ENCODE peak calls at places on chromosomes 4 and X, in seven cellular contexts. Y is HCT116, T is K562, V is GM12878, L is SK-N-SH, C is H1, I is HepG2. B is an unnamed sample.

GRCh38 chr4:39715788-39716187 is 17.9 kb downstream of the UBE2K start:
- DNase-seq in V (no peak), L (no peak), T (no peak), I (no peak), C (no peak), Y (no peak), B (no peak)

GRCh38 chrX:128623361-128623760 is 571.2 kb upstream of the ACTRT1 start:
- DNase-seq in C (no peak), I (no peak), T (no peak), Y (no peak), V (no peak), L (no peak), B (no peak)

GRCh38 chr4:149145803-149146202 is 669.8 kb downstream of the IQCM start:
- DNase-seq in I (no peak), T (no peak), L (no peak), V (no peak), Y (no peak), C (no peak), B (no peak)

GRCh38 chr4:55949480-55949802 is 696 bp downstream of the CEP135 start:
- DNase-seq in T (no peak), C (no peak), Y (no peak), I (no peak), V (no peak), L (no peak), B (no peak)

GRCh38 chrX:11591712-11592351 is 73.9 kb downstream of the ARHGAP6 start:
- DNase-seq in L (no peak), Y (no peak), C (no peak), T (no peak), V (no peak), I (no peak), B (no peak)

GRCh38 chr4:107131295-107131694 is 95.2 kb upstream of the DKK2 start:
- DNase-seq in L (no peak), C (no peak), V (no peak), I (no peak), T (no peak), Y (no peak), B (no peak)

GRCh38 chr4:41797260-41797659 is 48.7 kb upstream of the PHOX2B start:
- DNase-seq in V (no peak), I (no peak), C (no peak), Y (no peak), T (no peak), L (no peak), B (no peak)

GRCh38 chrX:39171686-39172085 is 370.4 kb downstream of the MID1IP1 start:
- DNase-seq in T (no peak), Y (no peak), C (no peak), V (no peak), L (no peak), I (no peak), B (no peak)

GRCh38 chrX:84735025-84735424 is 232.8 kb upstream of the HDX start:
- DNase-seq in I (peak), Y (no peak), C (no peak), T (no peak), V (no peak), L (no peak), B (no peak)

GRCh38 chr4:136687118-136687517 is 845.2 kb downstream of the PCDH18 start:
- DNase-seq in Y (no peak), C (peak), V (no peak), T (peak), L (no peak), I (peak), B (no peak)

GRCh38 chrX:95346854-95347253 is 1337.8 kb upstream of the DIAPH2 start:
- DNase-seq in Y (no peak), L (no peak), T (no peak), I (peak), C (no peak), V (no peak), B (no peak)

GRCh38 chr4:84171871-84172270 is 327.2 kb downstream of the NKX6-1 start:
- DNase-seq in T (peak), V (no peak), I (no peak), Y (no peak), C (no peak), L (no peak), B (no peak)

GRCh38 chrX:41445171-41445570 is 2.0 kb upstream of the NYX start:
- DNase-seq in C (no peak), Y (no peak), L (no peak), I (no peak), V (no peak), T (no peak), B (no peak)

GRCh38 chr4:4840351-4840750 is 19.1 kb upstream of the MSX1 start:
- DNase-seq in T (no peak), C (no peak), L (no peak), I (no peak), V (no peak), Y (no peak), B (no peak)

GRCh38 chr4:182261651-182262223 is 18.5 kb downstream of the TENM3 start:
- DNase-seq in T (no peak), I (no peak), V (no peak), Y (no peak), C (no peak), L (no peak), B (no peak)

GRCh38 chr4:141109983-141110382 is 23.3 kb downstream of the RNF150 start:
- DNase-seq in V (no peak), C (no peak), Y (no peak), L (no peak), T (no peak), I (no peak), B (no peak)

GRCh38 chr4:84708406-84709135 is 125.6 kb downstream of the CDS1 start:
- DNase-seq in I (no peak), C (no peak), T (no peak), L (no peak), V (no peak), Y (no peak), B (no peak)

GRCh38 chrX:155434906-155435743 is 23.3 kb downstream of the F8A3 start:
- DNase-seq in I (no peak), L (no peak), T (peak), V (no peak), Y (no peak), C (no peak), B (no peak)

GRCh38 chr4:107155366-107155765 is 119.3 kb upstream of the DKK2 start:
- DNase-seq in I (no peak), T (no peak), C (no peak), V (no peak), Y (no peak), L (no peak), B (no peak)

GRCh38 chr4:143356493-143356892 is 19.8 kb downstream of the GAB1 start:
- DNase-seq in V (no peak), L (no peak), T (no peak), I (no peak), Y (no peak), C (no peak), B (no peak)

GRCh38 chr4:32775049-32775448 is 2054.9 kb downstream of the PCDH7 start:
- DNase-seq in I (peak), V (no peak), T (peak), L (peak), Y (peak), C (no peak), B (peak)

GRCh38 chrX:16999275-16999674 is 52.8 kb downstream of the REPS2 start:
- DNase-seq in L (peak), C (no peak), V (no peak), T (no peak), I (no peak), Y (no peak), B (no peak)

GRCh38 chrX:111854778-111855490 is 21.0 kb upstream of the TRPC5OS start:
- DNase-seq in L (peak), V (no peak), T (peak), C (no peak), Y (peak), I (no peak), B (no peak)

GRCh38 chrX:150127216-150127615 is 188.9 kb upstream of the EOLA2 start:
- DNase-seq in L (no peak), V (no peak), C (no peak), Y (no peak), I (no peak), T (no peak), B (no peak)

GRCh38 chr4:1329408-1330371 is 17.3 kb upstream of the UVSSA start:
- DNase-seq in V (no peak), C (no peak), Y (no peak), I (no peak), T (no peak), L (no peak), B (no peak)

GRCh38 chr4:177064724-177065394 is 244.8 kb upstream of the NEIL3 start:
- DNase-seq in T (no peak), V (no peak), C (no peak), L (no peak), I (no peak), Y (no peak), B (no peak)

GRCh38 chr4:38609614-38610013 is 54.4 kb upstream of the KLF3 start:
- DNase-seq in C (no peak), T (peak), I (no peak), L (no peak), V (no peak), Y (no peak), B (no peak)

GRCh38 chrX:623599-624323 is 6.8 kb upstream of the SHOX start:
- DNase-seq in T (no peak), C (peak), Y (no peak), V (no peak), I (no peak), L (no peak), B (no peak)

GRCh38 chr4:5198586-5198985 is 147.3 kb downstream of the STK32B start:
- DNase-seq in L (no peak), T (no peak), V (no peak), I (no peak), C (no peak), Y (no peak), B (no peak)

GRCh38 chrX:17527135-17527701 is 152.2 kb downstream of the NHS start:
- DNase-seq in C (no peak), I (no peak), Y (no peak), V (no peak), T (no peak), L (no peak), B (no peak)

GRCh38 chr4:76200771-76201224 is 12.8 kb downstream of the SCARB2 start:
- DNase-seq in V (no peak), Y (no peak), T (peak), L (no peak), C (no peak), I (peak), B (no peak)

GRCh38 chr4:156635046-156635445 is 336.6 kb downstream of the PDGFC start:
- DNase-seq in Y (no peak), I (no peak), L (no peak), C (no peak), T (no peak), V (no peak), B (no peak)

GRCh38 chrX:64206556-64207162 is 1.2 kb upstream of the AMER1 start:
- DNase-seq in L (no peak), I (no peak), T (no peak), C (no peak), Y (no peak), V (no peak), B (no peak)

GRCh38 chr4:179097741-179098140 is 1655.5 kb upstream of the AGA start:
- DNase-seq in Y (no peak), T (peak), C (peak), I (no peak), V (no peak), L (no peak), B (no peak)

GRCh38 chrX:135477576-135477975 is 42.9 kb upstream of the INTS6L start:
- DNase-seq in C (no peak), Y (peak), I (peak), V (no peak), L (peak), T (peak), B (peak)

GRCh38 chr4:123869517-123870282 is 473.1 kb downstream of the SPRY1 start:
- DNase-seq in Y (no peak), T (no peak), I (no peak), L (no peak), V (no peak), C (no peak), B (no peak)

GRCh38 chrX:76064825-76065224 is 108.0 kb upstream of the PBDC1 start:
- DNase-seq in C (no peak), L (no peak), V (no peak), I (no peak), Y (no peak), T (no peak), B (no peak)

GRCh38 chr4:74628808-74629616 is 165.3 kb downstream of the BTC start:
- DNase-seq in V (no peak), Y (no peak), T (peak), C (no peak), I (no peak), L (no peak), B (no peak)

DNA sequence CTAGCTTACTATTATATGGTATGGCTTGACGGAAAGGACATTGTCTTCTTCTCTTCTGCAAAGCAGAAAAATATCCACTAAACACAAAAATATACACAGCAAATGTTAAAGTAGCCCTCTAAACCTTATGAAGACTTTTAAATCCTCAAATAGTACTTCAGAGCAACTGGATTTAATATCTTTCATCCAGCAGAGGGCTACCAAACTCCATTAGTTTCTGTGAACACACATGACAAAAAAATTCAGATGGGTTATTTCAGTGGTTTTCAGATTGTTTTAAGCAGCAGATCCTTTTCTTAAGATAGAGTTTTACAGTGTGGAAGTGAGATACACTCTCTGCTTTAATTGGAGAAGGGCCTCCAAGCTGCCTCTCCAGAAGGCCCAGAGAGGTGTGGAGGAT is 56.6 kb downstream of the ANK2 start:
- DNase-seq in V (no peak), C (no peak), T (no peak), Y (peak), I (peak), L (peak), B (peak)
- TF ChIP-seq CTCF in V (no peak), C (no peak), T (no peak), Y (peak), I (peak), L (peak), B (peak)

GRCh38 chr4:71029504-71029903 is 36.1 kb downstream of the DCK start:
- DNase-seq in L (no peak), Y (no peak), C (no peak), V (no peak), T (no peak), I (no peak), B (no peak)

GRCh38 chr4:71025654-71026053 is 32.2 kb downstream of the DCK start:
- DNase-seq in Y (no peak), T (no peak), C (no peak), L (no peak), I (no peak), V (no peak), B (no peak)

GRCh38 chr4:71020611-71021010 is 27.2 kb downstream of the DCK start:
- DNase-seq in V (no peak), Y (no peak), I (no peak), T (no peak), C (no peak), L (no peak), B (no peak)

GRCh38 chr4:71027611-71028010 is 34.2 kb downstream of the DCK start:
- DNase-seq in C (no peak), L (no peak), V (no peak), T (no peak), Y (no peak), I (no peak), B (no peak)

GRCh38 chr4:71026086-71026485 is 32.6 kb downstream of the DCK start:
- DNase-seq in C (no peak), L (peak), Y (peak), T (peak), I (peak), V (no peak), B (no peak)
- TF ChIP-seq SIN3A in C (no peak), L (no peak), Y (no peak), T (no peak), I (no peak), V (no peak), B (no peak)

GRCh38 chr4:6492861-6493667 is 20.6 kb upstream of the PPP2R2C start:
- DNase-seq in V (no peak), I (no peak), Y (no peak), C (peak), T (no peak), L (no peak), B (no peak)
- H3K27ac ChIP-seq in V (no peak), I (no peak), Y (no peak), C (no peak), T (no peak), L (no peak), B (no peak)

GRCh38 chr4:16450724-16451123 is 224.5 kb upstream of the TAPT1 start:
- DNase-seq in C (no peak), L (peak), I (no peak), V (no peak), T (no peak), Y (no peak), B (no peak)
- TF ChIP-seq CTCF in C (no peak), L (peak), I (no peak), V (no peak), T (no peak), Y (no peak), B (no peak)

GRCh38 chrX:12999422-12999821 is 24.5 kb downstream of the TMSB4X start:
- DNase-seq in L (no peak), T (no peak), V (no peak), I (no peak), C (no peak), Y (no peak), B (no peak)
- TF ChIP-seq SIN3A in L (no peak), T (no peak), V (no peak), I (no peak), C (no peak), Y (no peak), B (no peak)

GRCh38 chrX:110119480-110119879 is 116.6 kb downstream of the TMEM164 start:
- DNase-seq in Y (no peak), C (no peak), V (no peak), I (no peak), L (no peak), T (peak), B (no peak)

GRCh38 chrX:110120025-110120424 is 117.1 kb downstream of the TMEM164 start:
- DNase-seq in L (no peak), Y (no peak), I (no peak), C (no peak), T (no peak), V (no peak), B (no peak)

GRCh38 chrX:110123331-110123782 is 120.4 kb downstream of the TMEM164 start:
- DNase-seq in V (no peak), Y (no peak), T (no peak), I (peak), L (no peak), C (no peak), B (no peak)

GRCh38 chrX:110131031-110131430 is 128.1 kb downstream of the TMEM164 start:
- DNase-seq in I (no peak), C (no peak), T (no peak), L (no peak), Y (no peak), V (no peak), B (no peak)

DNA sequence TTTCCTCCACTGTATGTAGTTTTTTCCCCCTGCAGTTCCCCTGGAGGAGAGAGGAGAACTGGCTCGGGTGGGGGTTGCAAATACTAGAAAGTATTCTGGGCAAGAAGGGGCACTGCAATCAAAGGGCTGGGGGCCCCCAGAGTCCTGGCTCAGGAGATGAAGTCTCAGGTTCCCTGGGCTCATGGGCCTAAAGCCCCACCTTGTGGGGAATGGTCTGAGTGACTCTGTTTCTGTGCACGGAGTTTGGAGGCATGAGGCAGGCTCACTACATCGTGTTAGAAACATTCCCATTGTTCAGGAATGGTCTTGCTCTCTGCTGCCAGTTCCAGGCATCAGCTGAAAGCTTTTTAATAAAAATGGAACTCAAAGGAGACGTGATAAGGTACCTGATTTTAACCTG is 122.5 kb downstream of the TMEM164 start:
- DNase-seq in I (peak), V (no peak), T (peak), Y (no peak), L (peak), C (peak), B (no peak)
- H3K27ac ChIP-seq in I (no peak), V (no peak), T (no peak), Y (no peak), L (peak), C (no peak), B (no peak)

GRCh38 chrX:75038925-75039324 is 113.7 kb upstream of the NEXMIF start:
- DNase-seq in L (no peak), C (no peak), V (peak), I (peak), Y (peak), T (peak), B (peak)
- TF ChIP-seq CTCF in L (peak), C (no peak), V (peak), I (peak), Y (peak), T (peak), B (peak)

GRCh38 chr4:13920901-13921300 is 293.4 kb upstream of the BOD1L1 start:
- DNase-seq in Y (no peak), C (no peak), L (no peak), I (peak), V (no peak), T (peak), B (peak)
- TF ChIP-seq SIN3A in Y (no peak), C (no peak), L (peak), I (no peak), V (no peak), T (no peak), B (no peak)

GRCh38 chr4:87108142-87108546 is 112.3 kb downstream of the KLHL8 start:
- DNase-seq in T (no peak), I (no peak), L (peak), Y (peak), C (no peak), V (no peak), B (peak)
- H3K27ac ChIP-seq in T (no peak), I (no peak), L (peak), Y (peak), C (no peak), V (no peak), B (no peak)